ENCODE peak calls at places on chromosomes 2 and 18, in four cellular contexts. One of them, this sample, is unnamed.

GRCh38 chr2:27049422-27050280 is 1.8 kb upstream of the AGBL5 start:
- DNase-seq in GM04504: no peak
- DNase-seq in iris pigment epithelial cell: peak
- DNase-seq in GM13976: peak
- DNase-seq in this sample: peak

GRCh38 chr2:42938671-42939370 is 146.4 kb upstream of the HAAO start:
- DNase-seq in GM04504: no peak
- DNase-seq in iris pigment epithelial cell: no peak
- DNase-seq in GM13976: no peak
- DNase-seq in this sample: no peak

GRCh38 chr2:60544059-60544458 is 9.4 kb downstream of the BCL11A start:
- DNase-seq in GM13976: no peak
- DNase-seq in GM04504: no peak
- DNase-seq in iris pigment epithelial cell: no peak
- DNase-seq in this sample: no peak

GRCh38 chr2:59297829-59298228 is 1056.7 kb upstream of the FANCL start:
- DNase-seq in GM04504: no peak
- DNase-seq in iris pigment epithelial cell: no peak
- DNase-seq in GM13976: no peak
- DNase-seq in this sample: no peak

GRCh38 chr18:48188609-48189008 is 220.6 kb downstream of the ZBTB7C start:
- DNase-seq in GM04504: no peak
- DNase-seq in iris pigment epithelial cell: no peak
- DNase-seq in GM13976: no peak
- DNase-seq in this sample: no peak

GRCh38 chr2:15628899-15629855 is 37.5 kb downstream of the DDX1 start:
- DNase-seq in GM04504: no peak
- DNase-seq in GM13976: no peak
- DNase-seq in iris pigment epithelial cell: no peak
- DNase-seq in this sample: no peak

GRCh38 chr2:133566967-133567645 is 1.2 kb downstream of the NCKAP5 start:
- DNase-seq in iris pigment epithelial cell: peak
- DNase-seq in GM04504: peak
- DNase-seq in GM13976: no peak
- DNase-seq in this sample: no peak

GRCh38 chr2:102748107-102748506 is 13.7 kb upstream of the TMEM182 start:
- DNase-seq in GM13976: no peak
- DNase-seq in iris pigment epithelial cell: no peak
- DNase-seq in GM04504: no peak
- DNase-seq in this sample: no peak

GRCh38 chr2:65503746-65504145 is 71.3 kb upstream of the SPRED2 start:
- DNase-seq in iris pigment epithelial cell: no peak
- DNase-seq in GM13976: no peak
- DNase-seq in GM04504: no peak
- DNase-seq in this sample: no peak

GRCh38 chr2:156006721-156007618 is 325.6 kb downstream of the NR4A2 start:
- DNase-seq in GM04504: no peak
- DNase-seq in GM13976: no peak
- DNase-seq in iris pigment epithelial cell: no peak
- DNase-seq in this sample: no peak

GRCh38 chr2:179579744-179580143 is 281.7 kb downstream of the ZNF385B start:
- DNase-seq in GM13976: no peak
- DNase-seq in iris pigment epithelial cell: no peak
- DNase-seq in GM04504: no peak
- DNase-seq in this sample: no peak

GRCh38 chr2:85731606-85732005 is 22.2 kb upstream of the ATOH8 start:
- DNase-seq in iris pigment epithelial cell: no peak
- DNase-seq in GM04504: no peak
- DNase-seq in GM13976: no peak
- DNase-seq in this sample: no peak

GRCh38 chr18:55252053-55252675 is 292.9 kb upstream of the CCDC68 start:
- DNase-seq in GM13976: no peak
- DNase-seq in iris pigment epithelial cell: peak
- DNase-seq in GM04504: no peak
- DNase-seq in this sample: no peak

GRCh38 chr2:217325251-217325650 is 465.4 kb upstream of the TNP1 start:
- DNase-seq in iris pigment epithelial cell: no peak
- DNase-seq in GM13976: no peak
- DNase-seq in GM04504: no peak
- DNase-seq in this sample: no peak

GRCh38 chr18:76564117-76564516 is 69.1 kb upstream of the ZNF516 start:
- DNase-seq in GM04504: no peak
- DNase-seq in iris pigment epithelial cell: peak
- DNase-seq in GM13976: no peak
- DNase-seq in this sample: no peak

GRCh38 chr2:188937228-188938220 is 36.6 kb upstream of the COL3A1 start:
- DNase-seq in GM13976: no peak
- DNase-seq in iris pigment epithelial cell: peak
- DNase-seq in GM04504: peak
- DNase-seq in this sample: no peak

GRCh38 chr2:126970583-126970982 is 71.9 kb downstream of the TEX51 start:
- DNase-seq in GM13976: no peak
- DNase-seq in GM04504: no peak
- DNase-seq in iris pigment epithelial cell: no peak
- DNase-seq in this sample: no peak

GRCh38 chr18:76767954-76768353 is 54.4 kb upstream of the ZNF236 start:
- DNase-seq in GM04504: no peak
- DNase-seq in GM13976: no peak
- DNase-seq in iris pigment epithelial cell: no peak
- DNase-seq in this sample: no peak

GRCh38 chr2:181678033-181678586 is 2.2 kb downstream of the NEUROD1 start:
- DNase-seq in GM13976: peak
- DNase-seq in GM04504: peak
- DNase-seq in iris pigment epithelial cell: peak
- DNase-seq in this sample: no peak

GRCh38 chr2:9519250-9519649 is 36.4 kb downstream of the ADAM17 start:
- DNase-seq in iris pigment epithelial cell: peak
- DNase-seq in GM04504: no peak
- DNase-seq in GM13976: no peak
- DNase-seq in this sample: no peak

GRCh38 chr18:3716116-3716660 is 266.2 kb downstream of the TGIF1 start:
- DNase-seq in GM04504: no peak
- DNase-seq in GM13976: no peak
- DNase-seq in iris pigment epithelial cell: no peak
- DNase-seq in this sample: no peak

GRCh38 chr18:22563098-22563707 is 145.5 kb upstream of the CTAGE1 start:
- DNase-seq in GM04504: no peak
- DNase-seq in GM13976: peak
- DNase-seq in iris pigment epithelial cell: peak
- DNase-seq in this sample: peak